ENCODE peak calls at places on chromosomes 2 and 18, in six cellular contexts. S is HepG2, T is K562, D is H1, W is SK-N-SH, V is GM12878. A is an unnamed sample.
A peak's percentile ranks its signal among the peaks of the same experiment; 100 is the strongest.

GRCh38 chr18:58886864-58887612 is 22.4 kb downstream of the ZNF532 start:
- DNase-seq in W (no peak), D (no peak), V (no peak), T (no peak), S (no peak), A (peak; percentile 48)

GRCh38 chr18:5879479-5879882 is 15.8 kb downstream of the TMEM200C start:
- DNase-seq in S (peak; percentile 24), V (no peak), T (peak; percentile 26), W (peak; percentile 39), D (no peak), A (no peak)

GRCh38 chr2:163610817-163611556 is 124.8 kb downstream of the FIGN start:
- DNase-seq in D (peak; percentile 56), W (peak; percentile 9), T (no peak), S (peak; percentile 10), V (no peak), A (no peak)

GRCh38 chr2:105769504-105769903 is 24.8 kb downstream of the NCK2 start:
- DNase-seq in T (peak; percentile 8), S (no peak), V (no peak), W (peak; percentile 40), D (no peak), A (no peak)

GRCh38 chr2:24721470-24721869 is 71.7 kb downstream of the PTRHD1 start:
- DNase-seq in D (no peak), W (peak; percentile 59), V (peak; percentile 45), T (no peak), S (no peak), A (no peak)

GRCh38 chr2:104769096-104769495 is 84.8 kb upstream of the POU3F3 start:
- DNase-seq in S (no peak), V (no peak), T (no peak), D (no peak), W (no peak), A (no peak)

GRCh38 chr2:15460112-15460620 is 101.0 kb downstream of the NBAS start:
- DNase-seq in S (no peak), V (no peak), D (no peak), W (no peak), T (no peak), A (no peak)

GRCh38 chr18:9971313-9971920 is 57.6 kb downstream of the VAPA start:
- DNase-seq in T (peak; percentile 91), W (peak; percentile 70), D (peak; percentile 89), S (peak; percentile 64), V (peak; percentile 27), A (peak; percentile 76)

GRCh38 chr2:133241231-133241575 is 327.1 kb downstream of the NCKAP5 start:
- DNase-seq in V (no peak), S (no peak), T (no peak), W (no peak), D (no peak), A (no peak)

GRCh38 chr2:16201876-16202642 is 261.7 kb downstream of the MYCN start:
- DNase-seq in S (no peak), V (no peak), T (no peak), D (no peak), W (no peak), A (no peak)

GRCh38 chr2:10415048-10415447 is 33.1 kb downstream of the ODC1 start:
- DNase-seq in V (no peak), S (no peak), D (no peak), W (no peak), T (no peak), A (no peak)

GRCh38 chr2:141125432-141125831 is 1005.4 kb downstream of the LRP1B start:
- DNase-seq in T (no peak), W (no peak), V (no peak), S (no peak), D (no peak), A (no peak)

GRCh38 chr2:43321446-43321845 is 95.0 kb upstream of the ZFP36L2 start:
- DNase-seq in V (no peak), W (no peak), T (no peak), S (no peak), D (no peak), A (no peak)

GRCh38 chr2:40155728-40156127 is 296.2 kb downstream of the SLC8A1 start:
- DNase-seq in W (no peak), D (no peak), T (no peak), V (no peak), S (no peak), A (no peak)

GRCh38 chr2:191206613-191207471 is 38.4 kb upstream of the MYO1B start:
- DNase-seq in D (no peak), S (no peak), W (no peak), V (no peak), T (no peak), A (no peak)

GRCh38 chr2:146370821-146371220 is 1474.0 kb upstream of the ACVR2A start:
- DNase-seq in D (no peak), T (no peak), V (no peak), S (no peak), W (no peak), A (no peak)

GRCh38 chr2:133607679-133608078 is 39.4 kb upstream of the NCKAP5 start:
- DNase-seq in T (no peak), D (no peak), V (no peak), S (no peak), W (no peak), A (no peak)

GRCh38 chr2:3180082-3180908 is 197.3 kb downstream of the EIPR1 start:
- DNase-seq in T (no peak), W (peak; percentile 38), D (no peak), V (no peak), S (no peak), A (no peak)

GRCh38 chr2:235793163-235793752 is 299.4 kb downstream of the AGAP1 start:
- DNase-seq in D (no peak), T (peak; percentile 5), S (peak; percentile 12), V (no peak), W (peak; percentile 37), A (no peak)

GRCh38 chr2:134377730-134378129 is 123.9 kb downstream of the MGAT5 start:
- DNase-seq in V (no peak), T (no peak), D (no peak), W (no peak), S (no peak), A (no peak)

GRCh38 chr18:72174972-72175649 is 369.0 kb downstream of the CBLN2 start:
- DNase-seq in V (no peak), S (no peak), T (no peak), W (no peak), D (no peak), A (no peak)

GRCh38 chr2:164840930-164841718 is 499 bp downstream of the COBLL1 start:
- DNase-seq in D (peak; percentile 79), V (no peak), S (peak; percentile 82), T (peak; percentile 47), W (peak; percentile 90), A (no peak)

GRCh38 chr2:124836415-124836814 is 811.3 kb downstream of the CNTNAP5 start:
- DNase-seq in W (peak; percentile 15), D (no peak), V (no peak), T (no peak), S (no peak), A (no peak)

GRCh38 chr2:147989809-147990403 is 30.6 kb downstream of the ORC4 start:
- DNase-seq in S (peak; percentile 47), D (no peak), W (peak; percentile 39), T (peak; percentile 39), V (peak; percentile 31), A (no peak)

GRCh38 chr2:170660406-170660805 is 54.7 kb upstream of the SP5 start:
- DNase-seq in V (no peak), D (no peak), S (no peak), W (no peak), T (no peak), A (no peak)

DNA sequence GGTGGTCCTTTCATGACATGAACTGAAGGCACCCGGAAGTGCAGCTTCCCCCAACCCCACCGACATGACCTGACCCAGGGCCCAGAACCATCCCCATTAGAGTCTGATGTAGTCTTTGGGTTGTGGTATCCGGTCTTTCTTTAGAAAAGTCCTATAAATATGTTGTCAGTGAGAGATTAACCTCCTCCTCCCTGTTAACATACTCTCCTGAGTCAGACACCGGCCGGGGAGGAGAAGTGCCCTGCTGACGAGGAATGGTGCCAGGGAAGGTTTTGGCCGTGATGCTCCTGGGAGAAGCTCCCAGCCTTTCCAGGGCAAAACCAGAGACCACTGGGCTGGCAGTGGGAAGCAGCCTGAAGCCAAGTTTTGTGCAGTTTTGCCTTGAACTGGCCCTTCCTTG is 109.0 kb downstream of the LAMA3 start:
- DNase-seq in D (no peak), S (no peak), T (no peak), W (no peak), V (no peak), A (no peak)
- TF ChIP-seq GABPA in D (no peak), S (no peak), T (no peak), W (no peak), V (no peak), A (no peak)

DNA sequence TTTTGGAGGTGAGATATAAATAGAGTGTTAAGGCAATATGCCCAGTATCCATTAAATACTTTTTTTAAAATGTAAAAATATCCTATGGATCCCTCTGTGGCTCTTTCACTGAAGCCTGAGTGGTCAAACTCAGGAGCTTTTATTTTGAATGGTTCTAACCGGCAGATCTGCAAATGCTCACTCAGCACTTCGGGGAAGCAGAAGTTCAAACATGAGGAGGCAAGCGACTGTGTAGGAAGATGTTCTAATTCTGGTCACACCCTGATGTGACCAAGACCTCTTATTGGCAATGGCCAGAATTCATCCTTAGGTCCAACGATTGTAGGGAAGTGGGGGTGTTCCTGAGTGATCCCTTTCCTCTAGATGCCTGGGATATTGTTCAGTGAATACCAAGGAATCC is 168.8 kb downstream of the CDCA7 start:
- DNase-seq in D (no peak), T (no peak), V (no peak), S (no peak), W (no peak), A (peak; percentile 8)
- TF ChIP-seq GABPA in D (no peak), T (no peak), V (no peak), S (no peak), W (no peak), A (no peak)

DNA sequence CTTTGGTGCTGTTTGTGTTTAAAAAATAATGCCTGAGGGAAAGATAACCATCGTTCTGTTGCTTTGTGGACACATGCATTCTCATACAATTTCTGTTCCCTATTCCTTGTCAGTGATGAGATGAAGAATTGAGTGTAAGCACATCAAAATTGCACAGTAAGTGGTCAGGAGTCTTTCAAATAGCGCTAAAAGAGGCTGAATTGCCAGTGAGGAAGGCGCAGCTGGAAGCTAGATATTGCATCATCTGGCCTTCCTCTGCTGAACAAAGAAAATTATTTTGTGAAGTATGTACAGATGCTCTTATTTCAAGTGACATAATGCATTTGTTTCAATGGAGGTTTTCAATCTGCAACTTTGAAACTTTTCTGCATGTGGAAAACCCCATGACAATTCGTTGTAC is 80.5 kb downstream of the CD28 start:
- DNase-seq in S (peak; percentile 41), T (no peak), D (no peak), V (no peak), W (peak; percentile 34), A (no peak)
- TF ChIP-seq GABPA in S (peak; percentile 22), T (no peak), D (no peak), V (no peak), W (no peak), A (no peak)

DNA sequence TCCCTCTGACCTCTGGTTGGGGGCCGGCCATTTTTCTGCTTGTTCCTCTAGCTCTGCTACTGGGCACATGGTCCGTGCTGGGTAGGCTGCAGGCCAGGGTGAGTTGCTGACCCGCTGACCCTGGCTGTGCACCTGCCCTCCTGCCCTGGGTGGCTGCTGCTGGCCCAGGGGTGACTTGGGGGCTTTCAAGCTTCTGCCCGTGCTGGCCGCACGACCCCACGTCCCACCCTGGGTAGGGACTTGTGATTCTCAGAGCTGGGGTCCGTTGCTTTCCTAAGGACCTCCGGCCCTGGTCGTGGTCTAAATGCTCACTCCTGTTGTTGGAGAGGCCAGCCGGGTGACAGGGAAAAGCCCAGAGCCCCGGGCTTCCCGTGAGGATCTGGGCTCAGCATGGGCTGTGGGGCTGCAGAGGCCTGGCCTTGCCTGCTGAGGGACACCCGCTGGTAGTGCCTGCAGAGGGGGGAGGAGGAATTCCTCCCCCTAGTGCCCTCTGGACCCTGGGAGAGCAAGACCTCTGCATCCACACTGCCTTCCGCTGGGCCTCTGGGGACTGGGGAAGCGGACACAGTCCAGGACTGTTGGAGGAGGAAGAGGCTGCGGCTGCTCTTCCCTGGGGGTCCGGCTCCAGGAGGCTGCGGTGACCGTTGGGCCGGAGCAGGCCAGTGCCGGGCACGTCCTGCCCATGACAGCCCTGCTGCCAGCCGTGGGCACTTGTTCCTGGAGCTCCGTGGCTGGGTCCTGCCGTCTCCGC is 6.3 kb upstream of the GAL3ST2 start:
- DNase-seq in V (no peak), T (no peak), S (peak; percentile 96), D (peak; percentile 47), W (peak; percentile 54), A (no peak)
- TF ChIP-seq GABPA in V (no peak), T (no peak), S (peak; percentile 23), D (no peak), W (no peak), A (no peak)